ENCODE peak calls at places on chromosomes 16 and 17, in six cellular contexts. A is PC-3, K is mucosa of descending colon, X is epithelial cell of esophagus, T is fibroblast of lung, C is GM12878. U is an unnamed sample.

GRCh38 chr17:35074711-35075707 is 11.5 kb upstream of the RFFL start:
- DNase-seq in A (no peak), K (no peak), X (no peak), T (no peak), C (no peak), U (no peak)

GRCh38 chr17:30551666-30552339 is 74.6 kb downstream of the GOSR1 start:
- DNase-seq in A (no peak), K (no peak), X (no peak), T (no peak), C (no peak), U (no peak)

GRCh38 chr17:49746791-49747490 is 17.0 kb downstream of the FAM117A start:
- DNase-seq in A (no peak), K (no peak), X (no peak), T (no peak), C (peak), U (no peak)

GRCh38 chr16:10949424-10949970 is 5.1 kb downstream of the CLEC16A start:
- DNase-seq in A (peak), K (no peak), X (peak), T (peak), C (peak), U (no peak)

GRCh38 chr16:67822511-67822910 is 15.8 kb downstream of the TSNAXIP1 start:
- DNase-seq in A (no peak), K (no peak), X (no peak), T (peak), C (no peak), U (peak)

GRCh38 chr16:71894229-71894920 is 956 bp upstream of the IST1 start:
- DNase-seq in A (peak), K (peak), X (peak), T (peak), C (no peak), U (peak)

GRCh38 chr16:72018470-72018869 is 9.9 kb downstream of the DHODH start:
- DNase-seq in A (no peak), K (no peak), X (no peak), T (no peak), C (no peak), U (no peak)

GRCh38 chr17:43456661-43457361 is 27.0 kb upstream of the DHX8 start:
- DNase-seq in A (peak), K (no peak), X (peak), T (peak), C (no peak), U (peak)

GRCh38 chr17:76081295-76082210 is 2.6 kb downstream of the ZACN start:
- DNase-seq in A (no peak), K (no peak), X (no peak), T (no peak), C (no peak), U (no peak)

GRCh38 chr17:30930495-30930894 is 8.8 kb downstream of the ADAP2 start:
- DNase-seq in A (no peak), K (no peak), X (no peak), T (no peak), C (no peak), U (no peak)

GRCh38 chr17:75540923-75541503 is 15.5 kb downstream of the LLGL2 start:
- DNase-seq in A (no peak), K (no peak), X (no peak), T (no peak), C (no peak), U (no peak)

GRCh38 chr17:29012535-29012934 is 6.7 kb upstream of the SEZ6 start:
- DNase-seq in A (no peak), K (no peak), X (no peak), T (no peak), C (no peak), U (no peak)

GRCh38 chr16:4336701-4337539 is 14.2 kb downstream of the PAM16 start:
- DNase-seq in A (no peak), K (no peak), X (no peak), T (no peak), C (no peak), U (no peak)

GRCh38 chr17:3678095-3678820 is 9.6 kb downstream of the EMC6 start:
- DNase-seq in A (peak), K (no peak), X (no peak), T (peak), C (no peak), U (no peak)

GRCh38 chr16:67053767-67054334 is 24.9 kb downstream of the CBFB start:
- DNase-seq in A (peak), K (no peak), X (peak), T (no peak), C (no peak), U (peak)

GRCh38 chr16:10920726-10921427 is 21.4 kb downstream of the DEXI start:
- DNase-seq in A (no peak), K (no peak), X (peak), T (no peak), C (no peak), U (no peak)

DNA sequence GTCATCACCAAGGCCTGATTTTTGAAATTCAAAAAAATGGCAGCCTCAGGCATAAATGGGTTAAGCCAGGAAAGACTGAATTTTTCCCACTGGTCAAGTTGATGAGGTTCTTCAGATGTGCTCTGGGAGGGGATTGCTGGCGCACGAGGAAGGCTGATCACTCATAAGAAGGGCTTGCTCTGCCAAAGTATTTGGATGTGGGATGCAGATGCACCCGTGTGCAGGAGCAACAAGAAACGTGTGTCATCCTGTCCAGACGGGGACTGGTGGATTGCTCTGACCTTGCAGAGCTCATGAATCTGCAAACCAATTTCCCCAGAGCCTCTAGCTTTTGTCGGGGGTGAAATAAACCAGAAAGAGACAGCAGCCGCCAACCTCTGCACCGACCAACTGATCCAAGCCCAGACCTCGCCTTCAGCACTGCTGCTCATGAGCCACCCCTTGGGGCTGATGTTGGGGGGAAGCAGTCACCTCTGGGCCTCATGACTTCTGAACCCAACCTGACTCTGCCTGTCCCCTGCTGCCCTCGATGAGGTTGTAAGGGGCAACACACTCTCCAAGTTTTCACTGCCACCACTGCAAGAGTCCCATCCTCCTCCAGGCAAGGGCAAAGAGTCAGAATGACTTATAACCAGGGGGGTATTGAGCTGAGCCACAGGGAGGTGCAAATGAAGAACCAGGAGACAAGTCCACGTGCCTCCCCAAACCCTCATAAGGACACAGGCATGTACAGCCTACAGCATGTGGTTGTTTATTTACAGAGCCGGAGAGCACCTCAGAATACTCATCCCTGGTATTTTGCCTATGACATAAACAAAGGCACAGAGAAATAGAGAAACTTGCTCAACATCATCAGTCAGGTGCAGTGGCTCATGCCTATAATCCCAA is 452.0 kb downstream of the SOX9 start:
- DNase-seq in A (no peak), K (no peak), X (peak), T (peak), C (no peak), U (no peak)
- TF ChIP-seq CTCF in A (no peak), K (no peak), X (no peak), T (no peak), C (no peak), U (no peak)

GRCh38 chr17:10304758-10305300 is 68.0 kb downstream of the MYH13 start:
- DNase-seq in A (no peak), K (no peak), X (no peak), T (no peak), C (no peak), U (no peak)
- TF ChIP-seq CTCF in A (no peak), K (no peak), X (no peak), T (no peak), C (no peak), U (no peak)

GRCh38 chr17:13350466-13350865 is 251.3 kb downstream of the HS3ST3A1 start:
- DNase-seq in A (no peak), K (no peak), X (no peak), T (no peak), C (no peak), U (no peak)

GRCh38 chr17:13346996-13347762 is 254.6 kb downstream of the HS3ST3A1 start:
- DNase-seq in A (peak), K (no peak), X (peak), T (peak), C (no peak), U (peak)

GRCh38 chr17:13346592-13346991 is 255.1 kb downstream of the HS3ST3A1 start:
- DNase-seq in A (no peak), K (no peak), X (no peak), T (peak), C (no peak), U (no peak)

GRCh38 chr17:13351046-13351445 is 250.7 kb downstream of the HS3ST3A1 start:
- DNase-seq in A (peak), K (no peak), X (no peak), T (peak), C (no peak), U (no peak)

DNA sequence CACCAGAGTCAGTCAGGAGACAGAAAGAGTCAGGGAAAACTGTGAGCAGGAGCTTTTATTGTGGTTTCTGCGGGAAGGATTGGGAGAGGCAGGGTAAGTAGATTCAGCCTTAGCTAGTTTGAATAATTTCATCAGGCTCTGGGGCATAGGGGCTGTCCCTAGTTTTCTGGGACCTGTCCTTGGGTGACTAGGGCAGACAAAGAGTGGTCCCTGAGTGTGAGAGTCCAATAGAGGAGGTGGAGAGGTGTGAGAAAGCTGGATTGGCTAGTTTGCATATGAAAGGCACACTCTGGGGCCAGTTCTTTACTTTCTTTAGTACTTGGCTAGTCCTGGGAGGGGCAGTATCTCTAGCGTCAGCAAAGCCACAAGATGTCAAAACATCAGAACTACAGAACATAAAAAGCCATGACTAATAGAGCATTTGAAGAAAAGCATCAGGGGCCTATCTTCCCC is 255.6 kb downstream of the HS3ST3A1 start:
- DNase-seq in A (peak), K (no peak), X (peak), T (peak), C (no peak), U (peak)
- TF ChIP-seq CTCF in A (no peak), K (no peak), X (no peak), T (no peak), C (no peak), U (no peak)

GRCh38 chr16:25988089-25988488 is 296.3 kb downstream of the HS3ST4 start:
- DNase-seq in A (no peak), K (peak), X (no peak), T (no peak), C (no peak), U (no peak)
- TF ChIP-seq CTCF in A (no peak), K (no peak), X (no peak), T (no peak), C (no peak), U (no peak)

GRCh38 chr17:42310281-42311156 is 22.2 kb downstream of the STAT5A start:
- DNase-seq in A (no peak), K (no peak), X (peak), T (no peak), C (no peak), U (no peak)
- TF ChIP-seq CTCF in A (no peak), K (no peak), X (no peak), T (no peak), C (no peak), U (peak)

DNA sequence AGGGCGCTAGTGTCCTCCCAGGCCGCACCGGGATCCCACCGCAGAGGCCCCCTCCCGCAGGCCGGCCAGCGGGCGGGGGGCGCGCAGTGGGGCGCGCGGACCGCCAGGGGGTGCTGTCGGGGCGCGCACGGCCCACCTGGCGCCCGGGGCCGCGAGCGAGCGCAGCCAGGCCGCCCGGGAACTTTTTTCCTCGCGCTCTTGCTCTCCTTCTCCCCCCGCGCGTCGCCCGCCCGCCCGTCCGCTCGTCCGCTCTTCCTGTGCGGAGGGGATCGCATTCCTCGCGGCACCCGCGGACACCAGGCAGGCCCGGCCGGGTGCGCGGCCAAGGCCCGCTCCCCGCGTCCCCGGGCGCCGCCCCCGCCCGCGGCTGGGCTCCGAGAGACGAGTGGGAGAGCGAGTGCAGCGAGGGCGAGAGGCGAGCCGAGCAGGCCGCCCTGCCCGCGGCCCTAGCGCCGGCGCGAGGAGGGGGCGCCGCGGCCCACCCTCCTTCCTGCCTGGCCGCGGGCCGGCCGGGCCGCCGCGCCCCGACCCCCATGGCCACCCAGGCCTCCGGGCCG is at the start of gene RAI1:
- DNase-seq in A (peak), K (peak), X (peak), T (peak), C (no peak), U (peak)
- TF ChIP-seq CTCF in A (peak), K (peak), X (peak), T (peak), C (peak), U (peak)

GRCh38 chr17:64028874-64029464 is 8.5 kb upstream of the ICAM2 start:
- DNase-seq in A (peak), K (peak), X (peak), T (peak), C (no peak), U (peak)
- TF ChIP-seq CTCF in A (peak), K (peak), X (peak), T (peak), C (peak), U (peak)

DNA sequence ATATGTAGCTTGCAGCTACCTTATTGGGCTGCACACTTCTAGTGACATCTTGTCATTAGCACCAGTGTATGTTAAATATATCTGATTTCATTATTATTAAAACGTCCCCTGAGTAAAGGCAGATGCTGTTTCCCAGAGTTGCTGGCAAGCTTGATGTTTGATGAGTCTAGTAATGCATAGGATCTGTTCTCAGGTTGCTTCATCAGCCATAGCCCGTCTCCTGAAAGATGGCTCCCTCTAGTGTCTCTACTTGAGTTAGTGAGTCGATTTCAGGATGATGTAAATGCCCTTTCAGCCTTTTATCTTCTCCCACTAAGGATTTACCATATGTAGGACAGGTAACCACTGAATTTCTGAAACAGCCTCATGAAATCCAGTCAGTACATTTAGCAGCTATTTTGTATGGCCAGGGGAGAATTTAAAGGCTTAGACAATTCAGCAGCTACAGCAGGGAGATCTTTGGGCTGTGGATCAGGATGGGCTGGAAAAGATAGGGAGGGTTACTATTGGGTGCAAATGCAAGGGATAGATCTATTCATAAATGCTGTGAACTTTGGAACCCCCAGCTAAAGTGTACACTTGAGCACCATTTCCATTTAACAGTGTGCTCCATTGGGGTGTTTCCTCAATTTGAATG is 376.3 kb downstream of the CNTNAP4 start:
- DNase-seq in A (peak), K (no peak), X (peak), T (peak), C (peak), U (peak)
- TF ChIP-seq CTCF in A (peak), K (no peak), X (peak), T (no peak), C (peak), U (peak)

GRCh38 chr17:40287494-40288369 is at the start of gene CDC6:
- DNase-seq in A (peak), K (peak), X (peak), T (peak), C (peak), U (peak)
- TF ChIP-seq CTCF in A (no peak), K (no peak), X (no peak), T (no peak), C (no peak), U (no peak)

DNA sequence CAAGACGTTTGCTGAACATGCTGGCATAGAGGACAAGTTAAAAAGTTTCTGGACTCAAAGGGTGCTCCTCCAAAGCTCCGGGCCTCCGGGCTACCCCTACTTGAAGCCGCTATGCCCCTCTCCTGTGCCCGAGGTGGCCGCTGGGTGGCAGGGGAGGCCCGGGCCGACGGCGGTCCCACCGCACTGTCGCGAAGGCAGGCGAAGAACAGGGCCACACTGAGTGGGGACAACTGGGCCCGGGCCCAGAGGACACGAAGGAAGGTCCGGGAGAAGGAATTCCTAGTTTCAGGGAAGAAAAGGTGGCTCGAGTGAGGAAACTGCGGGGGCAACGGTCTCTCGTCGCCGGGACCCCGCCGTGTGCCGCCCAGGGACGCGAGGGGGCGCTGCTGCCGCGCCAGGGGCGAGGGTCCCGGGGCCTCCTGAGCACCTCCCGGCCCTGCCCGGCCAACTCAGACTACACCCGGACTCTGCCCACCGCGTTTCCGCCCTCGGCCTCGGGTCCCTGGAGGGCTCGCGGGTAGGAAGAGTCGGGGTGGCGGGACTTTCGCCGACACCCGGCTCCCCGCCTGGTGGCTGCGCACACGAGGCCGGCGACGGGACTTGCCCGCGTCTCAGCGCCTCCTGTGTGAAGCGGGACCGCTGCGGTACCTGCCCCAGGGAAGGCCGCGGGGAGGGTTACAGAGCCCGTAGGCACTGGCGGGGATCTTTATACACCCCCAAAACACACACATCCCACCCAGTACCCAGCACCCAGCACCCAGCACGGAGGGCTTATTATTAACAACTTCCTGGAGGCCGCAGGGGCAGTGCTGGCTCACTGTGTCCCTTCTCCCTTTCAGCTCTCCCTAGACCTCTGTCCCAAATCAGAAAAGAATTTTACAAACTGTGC is 772 bp upstream of the CHCT1 start:
- DNase-seq in A (no peak), K (peak), X (peak), T (peak), C (no peak), U (peak)
- TF ChIP-seq CTCF in A (peak), K (peak), X (peak), T (peak), C (peak), U (peak)

U was measured in bronchial epithelial cell.